ENCODE peak calls at places on chromosome 3, in four cellular contexts. T, G, O and N are unnamed samples.

GRCh38 chr3:32420138-32420981 is 28.7 kb downstream of the CMTM7 start:
- DNase-seq in T (peak; percentile 43), G (no peak), O (peak; percentile 89), N (peak; percentile 51)

GRCh38 chr3:26827169-26827568 is 204.6 kb downstream of the LRRC3B start:
- DNase-seq in T (no peak), G (no peak), O (no peak), N (no peak)

GRCh38 chr3:133292251-133292650 is 107.6 kb upstream of the BFSP2 start:
- DNase-seq in T (no peak), G (no peak), O (no peak), N (no peak)

GRCh38 chr3:74491874-74492273 is 122.6 kb downstream of the CNTN3 start:
- DNase-seq in T (no peak), G (no peak), O (no peak), N (no peak)

GRCh38 chr3:41148446-41148845 is 50.9 kb upstream of the CTNNB1 start:
- DNase-seq in T (no peak), G (no peak), O (no peak), N (no peak)

GRCh38 chr3:177979684-177980083 is 556.6 kb upstream of the KCNMB2 start:
- DNase-seq in T (no peak), G (no peak), O (no peak), N (no peak)

GRCh38 chr3:76638006-76638405 is 401.9 kb upstream of the ROBO2 start:
- DNase-seq in T (no peak), G (no peak), O (no peak), N (no peak)

GRCh38 chr3:58333206-58334012 is 717 bp downstream of the PXK start:
- DNase-seq in T (no peak), G (no peak), O (no peak), N (no peak)

GRCh38 chr3:85508659-85509058 is 549.9 kb downstream of the CADM2 start:
- DNase-seq in T (no peak), G (no peak), O (no peak), N (no peak)

GRCh38 chr3:13124631-13125030 is 51.4 kb upstream of the IQSEC1 start:
- DNase-seq in T (no peak), G (no peak), O (no peak), N (no peak)

GRCh38 chr3:63351159-63352007 is 73.3 kb downstream of the SYNPR start:
- DNase-seq in T (peak; percentile 10), G (peak; percentile 33), O (peak; percentile 51), N (no peak)

GRCh38 chr3:64541803-64542202 is 146.0 kb downstream of the ADAMTS9 start:
- DNase-seq in T (no peak), G (no peak), O (no peak), N (no peak)

GRCh38 chr3:179067839-179068238 is 3.8 kb downstream of the ZMAT3 start:
- DNase-seq in T (no peak), G (no peak), O (no peak), N (no peak)

GRCh38 chr3:60136606-60137005 is 1086.8 kb upstream of the CFAP20DC start:
- DNase-seq in T (no peak), G (no peak), O (no peak), N (no peak)

GRCh38 chr3:139888561-139889140 is 46.3 kb upstream of the CLSTN2 start:
- DNase-seq in T (no peak), G (no peak), O (no peak), N (no peak)

GRCh38 chr3:53724566-53724965 is 121.7 kb downstream of the CHDH start:
- DNase-seq in T (no peak), G (no peak), O (no peak), N (no peak)

GRCh38 chr3:71718069-71718468 is 7.1 kb downstream of the EIF4E3 start:
- DNase-seq in T (no peak), G (no peak), O (no peak), N (no peak)

GRCh38 chr3:38117748-38118420 is 19.0 kb downstream of the ACAA1 start:
- DNase-seq in T (peak; percentile 59), G (peak; percentile 85), O (peak; percentile 65), N (peak; percentile 87)

GRCh38 chr3:173690542-173690941 is 293.0 kb downstream of the NLGN1 start:
- DNase-seq in T (no peak), G (no peak), O (no peak), N (no peak)

GRCh38 chr3:37546876-37547275 is 314.8 kb upstream of the CTDSPL start:
- DNase-seq in T (peak; percentile 49), G (no peak), O (peak; percentile 7), N (no peak)

GRCh38 chr3:61765109-61765876 is 203.9 kb downstream of the PTPRG start:
- DNase-seq in T (no peak), G (no peak), O (no peak), N (no peak)

GRCh38 chr3:46860381-46861292 is 2.6 kb downstream of the MYL3 start:
- DNase-seq in T (no peak), G (peak; percentile 68), O (peak; percentile 44), N (no peak)

GRCh38 chr3:122985539-122985938 is 42.0 kb downstream of the SEMA5B start:
- DNase-seq in T (no peak), G (no peak), O (no peak), N (no peak)

GRCh38 chr3:112083239-112083638 is 3.0 kb upstream of the C3orf52 start:
- DNase-seq in T (no peak), G (no peak), O (no peak), N (no peak)

GRCh38 chr3:45232531-45232930 is 6.4 kb upstream of the TMEM158 start:
- DNase-seq in T (no peak), G (no peak), O (no peak), N (no peak)

GRCh38 chr3:181581651-181582050 is 130.1 kb upstream of the SOX2 start:
- DNase-seq in T (no peak), G (no peak), O (no peak), N (no peak)

GRCh38 chr3:176961916-176962315 is 235.4 kb downstream of the TBL1XR1 start:
- DNase-seq in T (no peak), G (no peak), O (no peak), N (no peak)

GRCh38 chr3:23264413-23264812 is 61.3 kb downstream of the UBE2E2 start:
- DNase-seq in T (no peak), G (no peak), O (no peak), N (no peak)

GRCh38 chr3:15923640-15924405 is 126.0 kb upstream of the ANKRD28 start:
- DNase-seq in T (peak; percentile 13), G (peak; percentile 50), O (no peak), N (no peak)

GRCh38 chr3:189488241-189488767 is 142.9 kb upstream of the TP63 start:
- DNase-seq in T (no peak), G (no peak), O (no peak), N (no peak)

GRCh38 chr3:137746808-137747207 is 17.3 kb upstream of the SOX14 start:
- DNase-seq in T (no peak), G (no peak), O (no peak), N (no peak)

GRCh38 chr3:57627976-57628375 is 30.8 kb upstream of the ARF4 start:
- DNase-seq in T (no peak), G (no peak), O (no peak), N (no peak)

GRCh38 chr3:38121451-38121831 is 15.5 kb downstream of the ACAA1 start:
- DNase-seq in T (no peak), G (no peak), O (no peak), N (no peak)

GRCh38 chr3:140579260-140579659 is 98.6 kb upstream of the TRIM42 start:
- DNase-seq in T (no peak), G (no peak), O (no peak), N (no peak)

GRCh38 chr3:87442460-87442859 is 166.1 kb upstream of the POU1F1 start:
- DNase-seq in T (no peak), G (no peak), O (no peak), N (no peak)

GRCh38 chr3:12758025-12758830 is 831 bp downstream of the TMEM40 start:
- DNase-seq in T (no peak), G (no peak), O (no peak), N (no peak)

GRCh38 chr3:97882975-97883598 is 61.3 kb downstream of the CRYBG3 start:
- DNase-seq in T (no peak), G (no peak), O (no peak), N (no peak)

GRCh38 chr3:124885466-124886167 is 1.5 kb downstream of the ITGB5 start:
- DNase-seq in T (no peak), G (no peak), O (no peak), N (no peak)
- TF ChIP-seq PHF8 in T (no peak), G (no peak), O (no peak), N (no peak)

GRCh38 chr3:143375698-143376097 is 256.1 kb downstream of the CHST2 start:
- DNase-seq in T (no peak), G (no peak), O (no peak), N (no peak)
- H3K4me1 ChIP-seq in T (no peaks in the 10 kb centered on the region), G (no peaks in the 10 kb centered on the region), O (no peaks in the 10 kb centered on the region), N (no peaks in the 10 kb centered on the region)

GRCh38 chr3:186097663-186098451 is 11.0 kb downstream of the ETV5 start:
- DNase-seq in T (peak; percentile 75), G (peak; percentile 52), O (peak; percentile 99), N (peak; percentile 84)

GRCh38 chr3:186096295-186096694 is 12.6 kb downstream of the ETV5 start:
- DNase-seq in T (no peak), G (no peak), O (no peak), N (no peak)

GRCh38 chr3:186094696-186095095 is 14.2 kb downstream of the ETV5 start:
- DNase-seq in T (no peak), G (no peak), O (no peak), N (no peak)

GRCh38 chr3:186097317-186097662 is 11.6 kb downstream of the ETV5 start:
- DNase-seq in T (no peak), G (no peak), O (no peak), N (no peak)

DNA sequence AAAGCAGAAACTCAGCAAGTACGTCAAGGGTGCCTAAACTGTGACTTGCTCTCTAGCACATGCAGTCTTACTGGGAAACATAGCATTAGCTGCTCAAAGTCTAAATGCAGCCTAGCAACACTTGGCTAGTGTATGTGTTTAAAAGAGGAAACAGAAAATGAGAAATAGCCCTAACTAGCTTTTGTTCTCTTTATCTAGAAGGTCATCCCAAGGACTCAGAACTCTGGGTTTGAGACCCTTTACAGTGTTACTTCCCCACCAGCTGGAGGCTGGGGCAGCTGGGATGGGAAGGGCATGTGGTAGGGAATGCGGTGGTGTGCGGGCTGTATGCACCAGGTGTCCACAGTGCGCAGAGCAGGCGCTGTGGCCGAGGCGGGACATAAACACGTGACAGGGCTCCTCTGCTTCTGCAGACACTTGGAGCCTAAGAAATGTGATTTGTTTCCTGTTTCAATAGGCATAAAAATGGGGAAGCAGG is 13.3 kb downstream of the ETV5 start:
- DNase-seq in T (no peak), G (no peak), O (peak; percentile 68), N (no peak)
- TF ChIP-seq PHF8 in T (no peak), G (no peak), O (no peak), N (no peak)

DNA sequence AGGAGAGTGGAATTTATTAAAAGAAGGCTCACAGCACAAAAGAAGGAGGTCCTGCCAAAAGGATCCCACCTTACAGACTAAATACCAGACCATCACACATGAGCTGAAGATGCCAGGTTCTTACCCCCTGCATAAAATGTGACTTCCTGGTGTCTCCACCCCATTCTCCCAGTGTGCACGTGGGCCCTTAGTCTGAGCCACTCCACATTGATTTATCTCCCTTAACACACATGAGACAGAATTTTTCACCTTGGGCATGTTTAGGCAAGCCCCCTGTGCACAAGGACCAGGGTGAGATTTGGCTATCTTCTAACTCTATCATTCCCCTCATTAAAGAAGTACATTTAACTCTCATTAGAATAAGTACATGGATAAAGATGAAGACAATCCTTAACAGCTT is 916.7 kb downstream of the PLOD2 start:
- DNase-seq in T (no peak), G (no peak), O (no peak), N (no peak)
- H3K4me1 ChIP-seq in T (no peaks in the 10 kb centered on the region), G (no peaks in the 10 kb centered on the region), O (no peaks in the 10 kb centered on the region), N (no peaks in the 10 kb centered on the region)